ENCODE peak calls at places on chromosomes 12 and 14, in nine cellular contexts. F, H, V, W, Z, D, B, E and Y are unnamed samples.

GRCh38 chr14:105330491-105330895 is 15.9 kb downstream of the PACS2 start:
- DNase-seq in E (no peak), H (no peak), B (no peak), V (no peak), Z (peak), D (no peak), W (no peak), F (peak), Y (no peak)

GRCh38 chr12:132806857-132807256 is 21.8 kb downstream of the GOLGA3 start:
- DNase-seq in Z (no peak), H (no peak), B (no peak), F (no peak), W (no peak), D (peak), V (no peak), E (no peak), Y (no peak)

GRCh38 chr12:101823891-101824290 is 6.9 kb downstream of the GNPTAB start:
- DNase-seq in E (peak), Z (peak), W (no peak), B (peak), F (no peak), H (peak), V (no peak), D (peak), Y (no peak)

GRCh38 chr12:27844427-27845090 is 64.5 kb upstream of the MANSC4 start:
- DNase-seq in F (peak), Z (no peak), H (no peak), V (no peak), D (no peak), B (no peak), W (no peak), E (no peak), Y (no peak)

GRCh38 chr14:56300495-56300894 is 182.3 kb downstream of the PELI2 start:
- DNase-seq in F (peak), W (no peak), H (no peak), D (no peak), V (no peak), B (no peak), E (no peak), Z (no peak), Y (no peak)

GRCh38 chr14:80150301-80150700 is 61.0 kb downstream of the DIO2 start:
- DNase-seq in H (no peak), W (no peak), V (no peak), E (no peak), F (peak), B (no peak), D (no peak), Z (no peak), Y (no peak)

GRCh38 chr14:20807304-20807956 is 4.8 kb upstream of the RNASE1 start:
- DNase-seq in H (no peak), W (no peak), Z (no peak), D (no peak), V (no peak), B (no peak), E (no peak), F (no peak), Y (no peak)

GRCh38 chr12:95117178-95117599 is 43.8 kb upstream of the NR2C1 start:
- DNase-seq in D (peak), B (peak), W (peak), H (peak), Z (peak), F (peak), V (no peak), E (peak), Y (no peak)

GRCh38 chr12:103800252-103800771 is 40.7 kb downstream of the NT5DC3 start:
- DNase-seq in W (no peak), Z (peak), F (peak), D (no peak), E (no peak), B (no peak), H (no peak), V (peak), Y (peak)

GRCh38 chr12:77231548-77231947 is 166.2 kb upstream of the E2F7 start:
- DNase-seq in E (no peak), H (no peak), Z (peak), D (no peak), V (peak), W (no peak), B (no peak), F (peak), Y (peak)

GRCh38 chr12:126874427-126875026 is 1392.4 kb upstream of the TMEM132C start:
- DNase-seq in V (peak), D (peak), W (peak), E (peak), Z (peak), B (peak), F (peak), H (peak), Y (peak)

GRCh38 chr14:24921903-24922302 is 128.0 kb downstream of the STXBP6 start:
- DNase-seq in H (no peak), F (peak), E (no peak), V (no peak), W (no peak), Z (no peak), B (no peak), D (no peak), Y (no peak)

GRCh38 chr12:64029013-64029857 is 184.7 kb downstream of the SRGAP1 start:
- DNase-seq in Z (no peak), F (peak), H (no peak), E (no peak), W (no peak), V (no peak), B (no peak), D (no peak), Y (no peak)

GRCh38 chr12:81329088-81329487 is 251.2 kb downstream of the ACSS3 start:
- DNase-seq in W (no peak), H (no peak), E (no peak), V (no peak), D (no peak), F (peak), B (no peak), Z (no peak), Y (no peak)

GRCh38 chr12:59895161-59895785 is 299.4 kb downstream of the SLC16A7 start:
- DNase-seq in B (no peak), H (no peak), E (no peak), D (no peak), F (no peak), W (no peak), Z (no peak), V (no peak), Y (no peak)

GRCh38 chr12:12425616-12426015 is 68.7 kb downstream of the BORCS5 start:
- DNase-seq in Z (no peak), F (peak), V (no peak), E (no peak), H (no peak), W (no peak), B (no peak), D (no peak), Y (no peak)

GRCh38 chr14:104435147-104436046 is 144.2 kb upstream of the C14orf180 start:
- DNase-seq in Z (no peak), B (no peak), E (peak), V (peak), F (no peak), D (no peak), H (no peak), W (no peak), Y (peak)

GRCh38 chr12:6215120-6215807 is 15.1 kb downstream of the CD9 start:
- DNase-seq in Z (no peak), W (no peak), F (no peak), B (no peak), E (no peak), D (no peak), H (peak), V (no peak), Y (no peak)

GRCh38 chr12:1805441-1806081 is 14.8 kb upstream of the LRTM2 start:
- DNase-seq in V (peak), F (no peak), E (no peak), W (no peak), Z (no peak), D (no peak), B (no peak), H (no peak), Y (no peak)

GRCh38 chr14:45426685-45427282 is 173.8 kb upstream of the MIS18BP1 start:
- DNase-seq in V (no peak), W (no peak), H (peak), E (peak), B (no peak), D (no peak), F (peak), Z (no peak), Y (no peak)

GRCh38 chr12:1083888-1084262 is 92.9 kb downstream of the ERC1 start:
- DNase-seq in E (no peak), F (peak), Z (peak), V (no peak), B (no peak), D (no peak), H (no peak), W (peak), Y (no peak)

GRCh38 chr12:113134521-113134951 is 1.0 kb downstream of the RASAL1 start:
- DNase-seq in V (peak), H (no peak), W (no peak), E (no peak), F (no peak), Z (no peak), D (no peak), B (no peak), Y (no peak)

GRCh38 chr14:95496111-95496681 is 20.3 kb downstream of the SYNE3 start:
- DNase-seq in D (no peak), E (no peak), B (no peak), H (no peak), V (peak), Z (no peak), W (no peak), F (no peak), Y (no peak)

GRCh38 chr14:76117789-76118188 is 33.9 kb upstream of the GPATCH2L start:
- DNase-seq in F (no peak), V (no peak), E (no peak), H (no peak), D (no peak), B (no peak), W (no peak), Z (no peak), Y (no peak)

GRCh38 chr12:51222461-51222860 is 4.6 kb upstream of the POU6F1 start:
- DNase-seq in Z (peak), B (no peak), W (no peak), F (no peak), E (no peak), D (no peak), V (no peak), H (no peak), Y (no peak)

GRCh38 chr12:106135781-106136180 is 3.0 kb downstream of the NUAK1 start:
- DNase-seq in V (no peak), Z (no peak), B (no peak), H (no peak), W (no peak), D (no peak), E (no peak), F (peak), Y (no peak)

GRCh38 chr12:95545731-95546490 is 5.4 kb downstream of the USP44 start:
- DNase-seq in B (no peak), H (no peak), V (no peak), W (no peak), E (no peak), D (no peak), F (no peak), Z (no peak), Y (no peak)

GRCh38 chr14:26597136-26598080 is at the start of gene NOVA1:
- DNase-seq in F (peak), W (peak), D (no peak), E (no peak), H (peak), Z (peak), B (no peak), V (peak), Y (peak)